ENCODE peak calls at places on chromosomes 4 and X, in four cellular contexts. H, L, O and V are unnamed samples. For H3K36me3, the result is how much of the 10 kb centered on the place peaks cover.

GRCh38 chr4:143343276-143343831 is 6.7 kb downstream of the GAB1 start:
- DNase-seq in H (no peak), L (no peak), O (no peak), V (no peak)

GRCh38 chrX:54427837-54428424 is 12.3 kb upstream of the TSR2 start:
- DNase-seq in H (no peak), L (no peak), O (no peak), V (no peak)

GRCh38 chr4:1765409-1766335 is 27.4 kb upstream of the FGFR3 start:
- DNase-seq in H (no peak), L (no peak), O (no peak), V (no peak)

GRCh38 chr4:159358226-159358625 is 255.3 kb downstream of the RAPGEF2 start:
- DNase-seq in H (no peak), L (no peak), O (no peak), V (peak)

GRCh38 chrX:103356897-103357296 is 591 bp downstream of the TCEAL9 start:
- DNase-seq in H (peak), L (no peak), O (no peak), V (no peak)

GRCh38 chrX:87728024-87728423 is 210.4 kb downstream of the KLHL4 start:
- DNase-seq in H (no peak), L (no peak), O (no peak), V (no peak)

GRCh38 chrX:38220024-38220935 is at the start of gene SRPX:
- DNase-seq in H (peak), L (no peak), O (peak), V (peak)

GRCh38 chr4:85500110-85500867 is 25.3 kb downstream of the ARHGAP24 start:
- DNase-seq in H (no peak), L (no peak), O (no peak), V (peak)

GRCh38 chr4:147513051-147513450 is 32.2 kb downstream of the EDNRA start:
- DNase-seq in H (no peak), L (no peak), O (no peak), V (no peak)

GRCh38 chr4:115228851-115229250 is 115.4 kb upstream of the NDST4 start:
- DNase-seq in H (no peak), L (no peak), O (no peak), V (no peak)

GRCh38 chrX:10615931-10616780 is 4.2 kb downstream of the MID1 start:
- DNase-seq in H (peak), L (no peak), O (peak), V (peak)

GRCh38 chr4:142881331-142881730 is 35.2 kb upstream of the INPP4B start:
- DNase-seq in H (no peak), L (no peak), O (no peak), V (no peak)

GRCh38 chrX:147737690-147738089 is 174.0 kb upstream of the FMR1 start:
- DNase-seq in H (no peak), L (no peak), O (no peak), V (no peak)

GRCh38 chrX:265502-265901 is 15.7 kb upstream of the PLCXD1 start:
- DNase-seq in H (no peak), L (no peak), O (no peak), V (no peak)

GRCh38 chr4:163166041-163166579 is 580 bp downstream of the NAF1 start:
- DNase-seq in H (peak), L (no peak), O (peak), V (peak)

GRCh38 chr4:102335616-102336015 is 9.7 kb downstream of the SLC39A8 start:
- DNase-seq in H (no peak), L (no peak), O (no peak), V (no peak)

GRCh38 chrX:77431227-77431626 is 16.0 kb upstream of the FGF16 start:
- DNase-seq in H (no peak), L (no peak), O (peak), V (peak)

GRCh38 chr4:178296669-178297068 is 854.4 kb upstream of the AGA start:
- DNase-seq in H (no peak), L (no peak), O (no peak), V (no peak)

GRCh38 chrX:97290199-97290598 is 406.5 kb downstream of the RPA4 start:
- DNase-seq in H (no peak), L (no peak), O (no peak), V (no peak)

GRCh38 chr4:60962286-60962685 is 237.8 kb upstream of the ADGRL3 start:
- DNase-seq in H (no peak), L (no peak), O (no peak), V (peak)

GRCh38 chrX:151958101-151958500 is 16.4 kb downstream of the GABRE start:
- DNase-seq in H (no peak), L (peak), O (no peak), V (no peak)

GRCh38 chr4:151865327-151865726 is 104.5 kb upstream of the GATB start:
- DNase-seq in H (no peak), L (no peak), O (no peak), V (no peak)

GRCh38 chr4:8316911-8317351 is 47.4 kb downstream of the HTRA3 start:
- DNase-seq in H (no peak), L (no peak), O (no peak), V (no peak)

GRCh38 chr4:76800902-76801301 is 97.0 kb downstream of the SOWAHB start:
- DNase-seq in H (no peak), L (no peak), O (no peak), V (no peak)

GRCh38 chr4:11487876-11488545 is 59.3 kb upstream of the HS3ST1 start:
- DNase-seq in H (peak), L (no peak), O (no peak), V (peak)

DNA sequence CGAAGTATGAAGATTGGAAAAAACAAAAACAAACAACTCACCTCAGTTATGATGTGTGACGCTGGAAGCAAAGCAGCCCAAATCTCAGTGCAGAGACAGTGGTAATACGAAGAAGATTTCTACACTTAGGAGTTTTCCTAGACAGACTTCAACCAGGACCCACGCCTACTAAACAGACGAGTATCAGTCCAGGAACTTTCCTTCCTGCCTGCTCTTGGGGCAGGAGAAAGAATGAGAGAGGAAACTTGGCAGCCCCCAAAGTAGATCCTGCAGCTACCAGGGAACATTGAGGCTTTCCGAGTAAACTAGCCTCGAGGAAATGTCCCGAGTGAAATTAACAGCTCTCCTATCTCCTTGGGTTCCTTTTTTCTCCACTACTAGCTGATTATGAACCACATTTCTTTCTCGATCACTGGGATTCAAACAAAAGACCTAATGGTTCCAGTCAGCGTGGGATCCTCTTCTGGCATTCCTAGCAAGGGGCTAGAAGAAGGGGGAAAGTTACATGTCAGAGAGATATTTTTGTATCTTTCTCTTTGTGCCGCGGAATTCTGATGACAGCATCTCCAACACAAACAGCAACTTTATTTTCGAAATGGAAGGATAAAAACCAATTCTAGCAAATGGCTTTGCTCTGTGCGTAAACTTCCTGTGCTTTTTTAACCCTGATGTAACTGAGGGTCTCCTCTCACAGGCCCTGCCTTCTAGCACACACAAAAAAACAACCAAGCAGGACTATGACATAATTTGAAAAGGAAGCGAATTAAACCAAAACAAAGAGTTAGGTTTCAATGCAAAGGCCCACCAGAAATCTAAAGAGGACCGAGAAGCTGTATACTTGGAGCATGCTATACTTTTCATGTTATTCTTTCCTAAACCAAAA is 53.2 kb downstream of the PPM1K start:
- DNase-seq in H (no peak), L (peak), O (no peak), V (no peak)
- H3K4me3 ChIP-seq in H (no peak), L (peak), O (no peak), V (peak)

GRCh38 chrX:154349359-154349935 is 25.0 kb downstream of the FLNA start:
- DNase-seq in H (no peak), L (no peak), O (no peak), V (no peak)
- H3K36me3 ChIP-seq in H (under half), L (half or more), O (half or more), V (under half)

GRCh38 chr4:5888706-5889696 is 3.9 kb downstream of the CRMP1 start:
- DNase-seq in H (peak), L (no peak), O (no peak), V (no peak)
- H3K4me3 ChIP-seq in H (peak), L (peak), O (peak), V (no peak)

DNA sequence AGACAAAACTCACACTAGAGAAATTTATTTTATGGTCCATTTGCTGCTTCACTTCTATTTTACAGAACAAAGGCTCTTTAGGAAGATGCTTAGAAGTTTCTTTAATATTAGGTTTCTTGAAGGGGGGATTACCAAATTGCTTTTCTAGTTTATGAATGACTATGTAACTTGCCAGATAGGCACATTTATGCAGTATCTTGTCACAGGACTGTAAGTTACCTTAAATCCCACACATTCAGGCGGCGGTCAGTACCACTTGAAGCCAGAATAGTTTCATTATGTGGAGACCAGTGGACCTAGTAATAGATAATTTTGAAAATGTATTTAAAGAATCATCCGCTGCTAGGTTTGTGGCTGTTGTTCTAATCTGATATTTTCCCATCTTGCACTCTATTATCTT is 18.3 kb downstream of the RBBP7 start:
- DNase-seq in H (no peak), L (no peak), O (no peak), V (no peak)
- H3K36me3 ChIP-seq in H (under half), L (under half), O (under half), V (under half)

DNA sequence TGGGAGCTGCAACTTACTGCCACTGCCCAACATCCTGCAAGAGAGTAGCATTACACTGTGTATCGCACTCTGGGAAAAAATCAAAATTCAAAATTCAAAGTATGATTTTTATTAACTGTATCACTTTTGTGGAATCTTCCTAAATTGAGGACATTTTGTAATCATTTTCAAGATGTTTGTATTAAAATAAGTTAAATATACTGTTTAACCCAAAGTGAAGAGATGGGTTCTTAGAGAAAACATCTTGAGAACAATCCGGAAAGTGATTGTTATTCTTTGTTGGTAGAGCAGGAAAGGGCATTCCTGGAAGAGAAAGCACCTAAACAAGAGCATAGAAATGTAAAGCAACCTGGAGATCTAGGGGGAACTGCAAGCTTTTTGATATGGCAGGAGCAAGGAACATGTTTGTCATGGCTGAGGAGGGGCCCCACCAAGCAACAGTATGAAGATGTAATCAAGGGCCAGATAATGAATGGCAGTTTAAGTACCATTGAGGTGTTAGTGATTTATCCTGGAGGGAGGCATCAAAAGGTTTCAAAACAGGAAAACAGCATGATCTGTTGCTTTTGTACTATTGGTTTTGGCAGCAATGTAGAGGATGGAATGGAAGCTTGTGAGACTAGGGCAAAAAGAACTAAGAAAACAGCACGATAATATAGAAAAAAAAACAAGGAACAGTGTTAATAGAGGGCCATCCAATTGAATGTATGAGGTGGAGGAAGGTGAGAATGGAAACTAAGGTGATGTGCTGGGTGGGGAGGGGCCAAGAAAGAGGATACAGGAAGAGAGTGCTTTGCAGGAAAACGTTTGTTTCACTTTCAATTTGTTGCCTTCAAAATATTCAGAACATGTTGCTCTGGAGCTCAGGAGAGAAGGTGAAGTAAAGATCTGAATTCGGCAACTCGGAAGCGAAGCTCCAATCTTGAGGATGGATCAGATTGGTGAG is 14.2 kb upstream of the SEC24D start:
- DNase-seq in H (peak), L (no peak), O (no peak), V (no peak)
- H3K4me3 ChIP-seq in H (peak), L (peak), O (no peak), V (peak)

DNA sequence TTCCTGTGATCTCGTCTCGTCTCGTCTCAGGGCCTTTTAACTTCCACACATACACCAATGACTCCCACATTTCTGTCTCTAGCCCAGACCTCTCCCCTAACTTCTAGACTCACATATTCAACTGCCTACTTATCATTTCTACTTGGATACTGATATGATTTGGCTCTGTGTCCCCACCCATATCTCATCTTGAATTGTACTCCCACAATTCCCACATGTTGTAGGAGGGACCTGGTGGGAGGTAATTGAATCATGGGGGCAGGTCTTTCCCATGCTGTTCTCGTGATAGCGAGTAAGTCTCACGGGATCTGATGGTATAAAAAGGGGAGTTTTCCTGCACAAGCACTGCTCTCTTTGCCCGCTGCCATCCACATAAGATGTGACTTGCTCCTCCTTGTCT is 8.9 kb downstream of the PHKA2 start:
- DNase-seq in H (no peak), L (no peak), O (no peak), V (no peak)
- H3K36me3 ChIP-seq in H (under half), L (under half), O (under half), V (under half)

DNA sequence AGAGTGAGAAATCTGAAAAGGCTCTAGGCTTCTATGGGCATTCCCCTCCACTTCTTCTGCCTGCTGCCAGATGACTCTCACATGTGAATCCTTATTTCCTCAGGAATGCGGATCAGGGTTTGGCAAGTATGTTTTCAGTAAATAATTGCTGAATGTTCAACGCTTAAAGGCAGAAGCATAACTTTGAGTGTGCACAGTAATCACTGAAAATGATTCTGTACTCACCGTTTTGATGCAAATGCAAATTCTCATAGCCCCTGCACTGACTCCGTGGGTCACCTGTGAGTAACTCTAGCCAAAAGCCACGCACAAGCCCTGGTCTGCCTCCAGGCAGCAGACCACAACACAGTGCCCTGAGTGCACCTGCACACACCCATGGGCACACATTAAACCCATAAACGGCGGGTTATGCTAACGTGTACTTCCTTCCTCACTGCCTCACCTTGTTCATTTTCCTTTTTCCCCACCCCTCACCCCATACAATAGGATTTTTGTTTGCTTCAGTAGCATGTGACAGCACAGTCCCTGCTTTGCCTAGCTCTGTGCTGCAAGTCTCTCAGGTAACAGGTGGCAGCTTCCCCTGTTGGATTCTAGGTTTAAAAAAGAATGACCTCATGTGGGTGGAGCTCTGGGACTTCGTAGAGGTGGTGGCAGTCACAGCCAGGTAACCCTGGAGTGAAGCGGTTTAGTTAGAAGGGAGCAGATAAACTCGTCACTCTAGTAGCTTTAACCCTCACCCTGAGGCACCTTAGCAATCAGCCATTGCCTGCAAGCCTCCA is at the start of gene ARHGEF38:
- DNase-seq in H (peak), L (no peak), O (peak), V (peak)
- H3K4me3 ChIP-seq in H (peak), L (no peak), O (no peak), V (no peak)

GRCh38 chr4:2886622-2887021 is 43.0 kb downstream of the ADD1 start:
- DNase-seq in H (no peak), L (no peak), O (no peak), V (no peak)
- H3K36me3 ChIP-seq in H (under half), L (half or more), O (under half), V (under half)